ENCODE peak calls at places on chromosome 10, in ten cellular contexts. E is colonic mucosa; A is psoas muscle; U is astrocyte; M is uterus; P is naive thymus-derived CD4-positive, alpha-beta T cell; Z is ascending aorta; N is endodermal cell; T is GM23338; F is adipocyte. Q is an unnamed sample.
A peak's percentile ranks its signal among the peaks of the same experiment; 100 is the strongest.

GRCh38 chr10:91124016-91124415 is 96.4 kb upstream of the PCGF5 start:
- DNase-seq in E (no peak), A (no peak), U (no peak), M (no peak), P (no peak), Z (no peak), N (no peak), T (no peak), F (no peak), Q (no peak)

GRCh38 chr10:103096130-103096529 is 96.9 kb downstream of the NT5C2 start:
- DNase-seq in E (no peak), A (no peak), U (no peak), M (no peak), P (no peak), Z (no peak), N (no peak), T (no peak), F (no peak), Q (no peak)

GRCh38 chr10:20041931-20042330 is 225.7 kb downstream of the PLXDC2 start:
- DNase-seq in E (no peak), A (no peak), U (no peak), M (no peak), P (no peak), Z (no peak), N (no peak), T (no peak), F (no peak), Q (no peak)

GRCh38 chr10:116947838-116948529 is 57.0 kb downstream of the SHTN1 start:
- DNase-seq in E (no peak), A (no peak), U (peak; percentile 53), M (no peak), P (no peak), Z (no peak), N (peak; percentile 67), T (peak; percentile 74), F (peak; percentile 38), Q (no peak)

GRCh38 chr10:121608669-121609190 is 10.5 kb upstream of the FGFR2 start:
- DNase-seq in E (peak; percentile 77), A (no peak), U (no peak), M (no peak), P (no peak), Z (no peak), N (peak; percentile 87), T (peak; percentile 84), F (peak; percentile 30), Q (peak; percentile 74)

GRCh38 chr10:91694170-91694794 is 61.4 kb upstream of the PPP1R3C start:
- DNase-seq in E (peak; percentile 30), A (no peak), U (no peak), M (no peak), P (peak; percentile 4), Z (no peak), N (peak; percentile 61), T (peak; percentile 69), F (peak; percentile 45), Q (peak; percentile 28)

GRCh38 chr10:20890009-20890408 is 7.1 kb downstream of the NEBL start:
- DNase-seq in E (no peak), A (no peak), U (peak; percentile 49), M (no peak), P (no peak), Z (no peak), N (peak; percentile 70), T (no peak), F (no peak), Q (no peak)

GRCh38 chr10:15169555-15170407 is 1.3 kb upstream of the NMT2 start:
- DNase-seq in E (no peak), A (peak; percentile 49), U (no peak), M (no peak), P (peak; percentile 73), Z (no peak), N (no peak), T (no peak), F (no peak), Q (no peak)

GRCh38 chr10:100528123-100528884 is 1.4 kb downstream of the NDUFB8 start:
- DNase-seq in E (no peak), A (no peak), U (no peak), M (no peak), P (no peak), Z (no peak), N (no peak), T (no peak), F (no peak), Q (no peak)

GRCh38 chr10:18607979-18608378 is 43.4 kb downstream of the NSUN6 start:
- DNase-seq in E (no peak), A (no peak), U (peak; percentile 5), M (no peak), P (no peak), Z (no peak), N (no peak), T (no peak), F (peak; percentile 36), Q (no peak)

GRCh38 chr10:70478191-70479160 is at the start of gene PALD1:
- DNase-seq in E (peak; percentile 64), A (peak; percentile 82), U (peak; percentile 39), M (peak; percentile 70), P (no peak), Z (no peak), N (peak; percentile 90), T (peak; percentile 88), F (peak; percentile 74), Q (peak; percentile 89)

GRCh38 chr10:15374561-15374960 is 3.5 kb upstream of the FAM171A1 start:
- DNase-seq in E (no peak), A (no peak), U (no peak), M (no peak), P (no peak), Z (no peak), N (no peak), T (no peak), F (no peak), Q (no peak)

GRCh38 chr10:70617798-70618568 is 15.4 kb upstream of the PRF1 start:
- DNase-seq in E (no peak), A (no peak), U (peak; percentile 95), M (no peak), P (no peak), Z (no peak), N (no peak), T (no peak), F (no peak), Q (no peak)

GRCh38 chr10:60130130-60130579 is 223.8 kb upstream of the CCDC6 start:
- DNase-seq in E (no peak), A (peak; percentile 50), U (no peak), M (no peak), P (no peak), Z (no peak), N (peak; percentile 89), T (peak; percentile 66), F (no peak), Q (peak; percentile 50)

GRCh38 chr10:70557876-70558275 is 44.7 kb downstream of the PRF1 start:
- DNase-seq in E (no peak), A (no peak), U (no peak), M (no peak), P (no peak), Z (no peak), N (no peak), T (no peak), F (no peak), Q (peak; percentile 22)

GRCh38 chr10:98397089-98397600 is 17.8 kb downstream of the PYROXD2 start:
- DNase-seq in E (no peak), A (no peak), U (no peak), M (no peak), P (no peak), Z (no peak), N (no peak), T (no peak), F (no peak), Q (no peak)

GRCh38 chr10:98400482-98400881 is 14.5 kb downstream of the PYROXD2 start:
- DNase-seq in E (no peak), A (no peak), U (no peak), M (no peak), P (no peak), Z (no peak), N (no peak), T (no peak), F (peak; percentile 14), Q (no peak)

GRCh38 chr10:98394855-98395440 is 20.0 kb downstream of the PYROXD2 start:
- DNase-seq in E (no peak), A (no peak), U (no peak), M (no peak), P (no peak), Z (no peak), N (no peak), T (no peak), F (no peak), Q (no peak)

GRCh38 chr10:98399784-98400183 is 15.2 kb downstream of the PYROXD2 start:
- DNase-seq in E (no peak), A (no peak), U (no peak), M (no peak), P (no peak), Z (no peak), N (no peak), T (no peak), F (no peak), Q (no peak)

GRCh38 chr10:98396096-98397053 is 18.6 kb downstream of the PYROXD2 start:
- DNase-seq in E (no peak), A (no peak), U (no peak), M (no peak), P (no peak), Z (no peak), N (no peak), T (no peak), F (no peak), Q (no peak)
- H3K4me1 ChIP-seq in E (no peaks in the 10 kb centered on the region), A (peaks cover 10% of the 10 kb centered on the region), U (no peaks in the 10 kb centered on the region), M (no peaks in the 10 kb centered on the region), P (peaks cover 4% of the 10 kb centered on the region), Z (no peaks in the 10 kb centered on the region), N (no peaks in the 10 kb centered on the region), T (no peaks in the 10 kb centered on the region), F (peaks cover 5% of the 10 kb centered on the region), Q (no peaks in the 10 kb centered on the region)

GRCh38 chr10:4939224-4940072 is 23.8 kb upstream of the AKR1C1 start:
- DNase-seq in E (no peak), A (no peak), U (no peak), M (no peak), P (no peak), Z (no peak), N (no peak), T (no peak), F (no peak), Q (no peak)
- H3K4me1 ChIP-seq in E (no peaks in the 10 kb centered on the region), A (peaks cover 32% of the 10 kb centered on the region), U (no peaks in the 10 kb centered on the region), M (no peaks in the 10 kb centered on the region), P (no peaks in the 10 kb centered on the region), Z (peaks cover 12% of the 10 kb centered on the region), N (no peaks in the 10 kb centered on the region), T (peaks cover 9% of the 10 kb centered on the region), F (peaks cover 49% of the 10 kb centered on the region), Q (peaks cover 31% of the 10 kb centered on the region)

GRCh38 chr10:99339563-99340047 is 10.4 kb downstream of the CNNM1 start:
- DNase-seq in E (no peak), A (no peak), U (no peak), M (no peak), P (no peak), Z (no peak), N (no peak), T (no peak), F (no peak), Q (no peak)
- H3K4me1 ChIP-seq in E (no peaks in the 10 kb centered on the region), A (no peaks in the 10 kb centered on the region), U (no peaks in the 10 kb centered on the region), M (no peaks in the 10 kb centered on the region), P (no peaks in the 10 kb centered on the region), Z (no peaks in the 10 kb centered on the region), N (peaks cover 6% of the 10 kb centered on the region), T (no peaks in the 10 kb centered on the region), F (no peaks in the 10 kb centered on the region), Q (peaks cover 8% of the 10 kb centered on the region)

DNA sequence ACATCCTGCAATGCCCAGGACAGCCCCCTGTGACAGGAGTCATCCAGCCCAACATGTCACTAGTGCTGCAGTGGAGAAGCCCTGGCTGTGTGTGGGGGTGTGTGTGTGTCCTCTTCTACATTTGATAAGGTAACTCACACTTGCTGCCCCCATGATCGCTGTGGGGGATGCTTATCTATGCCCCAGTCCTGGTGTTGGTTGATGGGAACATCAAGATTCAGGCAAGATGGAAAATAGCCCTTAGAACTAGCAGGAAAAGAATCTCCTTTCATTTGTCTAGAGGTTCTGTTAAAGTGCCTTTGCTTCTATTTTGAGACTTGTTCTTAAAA is 52.4 kb downstream of the TCF7L2 start:
- DNase-seq in E (no peak), A (no peak), U (no peak), M (no peak), P (no peak), Z (no peak), N (no peak), T (no peak), F (no peak), Q (no peak)
- H3K4me1 ChIP-seq in E (peaks cover 15% of the 10 kb centered on the region), A (peaks cover 23% of the 10 kb centered on the region), U (no peaks in the 10 kb centered on the region), M (peaks cover 38% of the 10 kb centered on the region), P (peaks cover 15% of the 10 kb centered on the region), Z (peaks cover 3% of the 10 kb centered on the region), N (peaks cover 27% of the 10 kb centered on the region), T (peaks cover 65% of the 10 kb centered on the region), F (peaks cover 26% of the 10 kb centered on the region), Q (peaks cover 34% of the 10 kb centered on the region)

Q was measured in Caco-2.